ENCODE peak calls at places on chromosomes 16 and 17, in six cellular contexts. J, G, P, E, D and Y are unnamed samples.
A peak's percentile ranks its signal among the peaks of the same experiment; 100 is the strongest.

GRCh38 chr17:47239663-47240374 is 13.8 kb upstream of the ITGB3 start:
- DNase-seq in J (peak; percentile 69), G (no peak), P (no peak), E (no peak), D (no peak), Y (peak; percentile 40)

GRCh38 chr16:1054660-1055556 is 17.6 kb upstream of the SSTR5 start:
- DNase-seq in J (peak; percentile 37), G (peak; percentile 92), P (peak; percentile 88), E (peak; percentile 26), D (peak; percentile 68), Y (no peak)

GRCh38 chr17:56173958-56174357 is 20.7 kb downstream of the ANKFN1 start:
- DNase-seq in J (no peak), G (no peak), P (no peak), E (no peak), D (no peak), Y (no peak)

GRCh38 chr17:45641541-45641940 is 142.6 kb upstream of the CRHR1 start:
- DNase-seq in J (no peak), G (no peak), P (no peak), E (no peak), D (no peak), Y (no peak)

GRCh38 chr17:77496401-77496801 is 355.6 kb downstream of the SEC14L1 start:
- DNase-seq in J (no peak), G (no peak), P (no peak), E (no peak), D (no peak), Y (no peak)

GRCh38 chr17:155576-155975 is 18.2 kb downstream of the SCGB1C2 start:
- DNase-seq in J (no peak), G (no peak), P (no peak), E (no peak), D (no peak), Y (no peak)

GRCh38 chr17:36980281-36980761 is 31.6 kb downstream of the AATF start:
- DNase-seq in J (no peak), G (no peak), P (no peak), E (no peak), D (no peak), Y (no peak)

GRCh38 chr17:4004517-4005295 is 40.5 kb upstream of the ATP2A3 start:
- DNase-seq in J (peak; percentile 6), G (peak; percentile 88), P (peak; percentile 78), E (peak; percentile 63), D (peak; percentile 77), Y (peak; percentile 5)

GRCh38 chr16:29028457-29029167 is 43.8 kb downstream of the LAT start:
- DNase-seq in J (no peak), G (no peak), P (no peak), E (no peak), D (no peak), Y (no peak)

GRCh38 chr16:27632267-27632666 is 82.3 kb downstream of the KATNIP start:
- DNase-seq in J (no peak), G (no peak), P (no peak), E (no peak), D (no peak), Y (no peak)

GRCh38 chr17:40307691-40308289 is 1.2 kb upstream of the RARA start:
- DNase-seq in J (no peak), G (no peak), P (no peak), E (no peak), D (no peak), Y (no peak)

GRCh38 chr17:50443492-50444051 is 17.6 kb downstream of the ACSF2 start:
- DNase-seq in J (no peak), G (no peak), P (no peak), E (no peak), D (peak; percentile 17), Y (no peak)

GRCh38 chr17:50439008-50439407 is 13.0 kb downstream of the ACSF2 start:
- DNase-seq in J (no peak), G (no peak), P (no peak), E (no peak), D (no peak), Y (no peak)

GRCh38 chr17:50440838-50441829 is 15.1 kb downstream of the ACSF2 start:
- DNase-seq in J (no peak), G (no peak), P (no peak), E (no peak), D (peak; percentile 3), Y (no peak)

GRCh38 chr17:50437409-50437808 is 11.4 kb downstream of the ACSF2 start:
- DNase-seq in J (no peak), G (no peak), P (no peak), E (no peak), D (no peak), Y (no peak)

GRCh38 chr17:50440172-50440837 is 14.3 kb downstream of the ACSF2 start:
- DNase-seq in J (no peak), G (no peak), P (no peak), E (peak; percentile 67), D (no peak), Y (no peak)
- TF ChIP-seq ATF3 in J (no peak), G (no peak), P (no peak), E (no peak), D (no peak), Y (no peak)

DNA sequence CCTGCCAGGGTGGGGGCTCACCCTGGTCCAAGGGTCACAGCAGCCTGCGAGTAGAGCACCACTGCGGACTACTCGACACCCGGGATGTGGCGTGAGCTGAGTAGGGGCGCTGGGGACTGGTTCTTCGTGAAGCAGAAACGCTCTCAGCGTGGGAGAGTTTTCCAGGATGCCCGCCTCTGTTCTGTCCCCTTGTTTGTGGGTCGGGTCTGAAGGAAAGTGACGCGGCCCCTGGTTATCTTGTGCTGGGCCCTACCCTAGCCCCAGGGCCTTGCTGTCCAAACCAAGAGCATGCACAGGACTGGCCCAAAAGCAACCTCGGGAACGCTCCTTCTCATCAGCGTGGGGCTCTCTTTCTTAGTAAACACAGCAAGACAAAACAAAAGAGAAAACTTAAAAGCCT is 303.3 kb downstream of the IRF8 start:
- DNase-seq in J (no peak), G (no peak), P (no peak), E (no peak), D (no peak), Y (no peak)
- TF ChIP-seq ATF3 in J (no peak), G (no peak), P (no peak), E (no peak), D (no peak), Y (no peak)

DNA sequence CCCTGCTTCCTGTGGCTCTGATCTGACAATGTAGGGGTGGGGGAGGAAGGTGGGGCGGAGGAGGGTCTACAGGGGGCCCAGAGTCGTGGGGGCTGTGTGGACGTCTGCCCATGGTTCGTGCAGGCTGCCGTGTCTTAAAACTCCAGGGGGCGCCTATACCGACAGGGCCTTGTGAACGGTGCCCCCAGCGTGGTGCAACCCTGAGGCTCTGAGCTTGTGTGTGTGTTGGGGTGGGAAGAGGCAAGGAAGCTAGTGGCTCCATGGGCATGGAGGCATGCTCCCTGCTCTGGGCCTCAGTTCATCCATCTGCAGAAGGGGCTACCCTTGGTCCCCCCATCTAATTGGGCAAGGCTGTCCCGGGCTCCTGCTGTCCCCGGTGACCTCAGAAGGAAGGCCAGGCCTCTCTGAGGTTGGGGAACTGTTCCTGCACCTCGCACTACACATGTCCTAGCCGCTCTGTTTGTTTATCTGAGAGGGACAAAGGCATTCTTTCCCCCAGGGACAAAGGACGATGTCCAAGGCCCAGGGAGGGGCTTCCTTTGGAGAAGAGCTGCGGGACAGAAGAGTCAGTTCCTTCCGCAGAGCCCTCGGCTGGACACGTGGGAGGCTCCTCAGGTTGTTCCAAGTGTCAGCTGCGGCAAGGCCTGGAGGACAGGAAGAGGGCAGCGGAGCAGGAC is 13.5 kb downstream of the CA4 start:
- DNase-seq in J (no peak), G (peak; percentile 59), P (no peak), E (peak; percentile 52), D (peak; percentile 31), Y (no peak)
- TF ChIP-seq ATF3 in J (no peak), G (no peak), P (no peak), E (no peak), D (no peak), Y (no peak)

DNA sequence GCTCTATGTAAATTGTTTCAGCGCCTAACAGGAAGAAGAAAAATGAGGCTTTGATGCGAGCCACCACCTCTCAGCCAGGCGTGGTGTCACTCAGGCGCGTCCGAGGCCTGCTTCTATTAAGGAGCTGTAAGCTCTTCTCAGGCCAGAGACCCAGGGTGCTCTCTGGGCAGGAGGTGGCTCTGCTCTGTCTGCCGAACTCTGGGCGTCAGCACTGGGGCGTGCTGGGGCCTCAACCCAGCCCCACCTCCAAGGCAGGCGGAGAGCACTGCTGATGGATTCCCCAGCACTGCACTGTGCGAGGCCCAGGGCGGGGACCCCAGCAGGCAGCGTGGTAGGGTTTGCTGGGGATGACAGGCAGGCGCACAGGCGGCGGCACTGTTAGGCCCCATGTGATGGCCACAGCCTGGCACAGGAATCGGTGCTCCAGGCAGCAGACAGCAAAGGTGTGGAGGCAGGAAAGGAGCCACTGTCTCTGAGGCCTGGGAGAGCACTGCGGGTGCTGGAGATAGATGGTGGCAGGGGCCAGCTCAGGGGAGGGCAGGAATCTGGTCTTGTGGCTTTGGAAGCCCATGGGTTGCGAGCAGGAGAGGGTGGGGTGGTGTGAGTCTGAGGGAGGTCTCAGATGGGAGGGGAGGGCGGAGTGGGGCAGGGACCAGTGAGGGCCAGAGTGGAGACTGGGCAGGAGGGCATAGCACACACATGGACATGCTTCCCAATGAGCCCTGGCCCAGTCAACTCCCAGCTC is 70.3 kb downstream of the SREBF1 start:
- DNase-seq in J (no peak), G (no peak), P (no peak), E (no peak), D (no peak), Y (no peak)
- TF ChIP-seq ATF3 in J (no peak), G (no peak), P (no peak), E (no peak), D (no peak), Y (no peak)

GRCh38 chr16:88841521-88842307 is 15.0 kb downstream of the GALNS start:
- DNase-seq in J (no peak), G (no peak), P (no peak), E (no peak), D (peak; percentile 26), Y (no peak)
- TF ChIP-seq ATF3 in J (no peak), G (no peak), P (no peak), E (no peak), D (no peak), Y (no peak)

DNA sequence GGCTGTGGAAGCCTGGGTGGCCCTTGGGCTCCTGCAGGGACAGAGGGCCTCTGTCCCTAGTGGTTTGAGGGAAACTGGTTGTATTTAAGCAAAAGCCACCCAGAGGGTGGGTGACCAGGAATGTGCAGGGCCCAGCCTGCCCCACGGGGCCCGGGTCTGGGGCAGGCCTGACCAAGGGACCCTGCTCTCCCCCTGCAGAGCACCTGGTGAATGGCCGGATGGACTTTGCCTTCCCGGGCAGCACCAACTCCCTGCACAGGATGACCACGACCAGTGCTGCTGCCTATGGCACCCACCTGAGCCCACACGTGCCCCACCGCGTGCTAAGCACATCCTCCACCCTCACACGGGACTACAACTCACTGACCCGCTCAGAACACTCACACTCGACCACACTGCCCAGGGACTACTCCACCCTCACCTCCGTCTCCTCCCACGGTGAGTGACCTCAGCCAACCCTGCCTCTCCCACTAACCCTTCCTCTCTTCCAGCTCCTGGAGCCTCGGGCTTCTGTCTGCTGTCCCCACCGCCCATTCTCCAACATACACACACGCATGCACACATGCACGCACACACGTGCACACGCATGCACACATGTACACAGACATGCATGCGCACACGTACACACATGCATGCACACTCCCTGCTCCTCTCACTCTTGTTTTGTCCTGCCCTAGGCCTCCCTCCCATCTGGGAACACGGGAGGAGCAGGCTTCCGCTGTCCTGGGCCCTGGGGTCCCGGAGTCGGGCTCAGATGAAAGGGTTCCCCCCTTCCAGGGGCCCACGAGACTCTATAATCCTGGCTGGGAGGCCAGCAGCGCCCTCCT is 10.4 kb downstream of the GALK1 start:
- DNase-seq in J (no peak), G (peak; percentile 46), P (no peak), E (peak; percentile 72), D (peak; percentile 70), Y (no peak)
- TF ChIP-seq ATF3 in J (no peak), G (no peak), P (no peak), E (no peak), D (peak; percentile 26), Y (no peak)

GRCh38 chr17:48261297-48261880 is 153.8 kb downstream of the SNX11 start:
- DNase-seq in J (peak; percentile 81), G (peak; percentile 70), P (peak; percentile 70), E (peak; percentile 54), D (peak; percentile 65), Y (no peak)
- TF ChIP-seq ATF3 in J (no peak), G (no peak), P (no peak), E (no peak), D (no peak), Y (no peak)